ENCODE peak calls at places on chromosomes 3 and 15, in four cellular contexts. G is hypothalamus, U is astrocyte of the spinal cord, M is MCF 10A. Q is an unnamed sample.
A peak's percentile ranks its signal among the peaks of the same experiment; 100 is the strongest.

GRCh38 chr3:172514678-172515077 is 8.6 kb downstream of the TNFSF10 start:
- DNase-seq in U (no peak), G (no peak), M (no peak), Q (no peak)

GRCh38 chr3:126493731-126494130 is 18.0 kb upstream of the ZXDC start:
- DNase-seq in U (peak; percentile 5), M (no peak), G (no peak), Q (no peak)

GRCh38 chr3:195806211-195806915 is 5.4 kb downstream of the MUC4 start:
- DNase-seq in M (no peak), G (no peak), U (no peak), Q (no peak)

GRCh38 chr15:83449928-83450501 is 2.9 kb downstream of the SH3GL3 start:
- DNase-seq in U (peak; percentile 3), M (no peak), G (no peak), Q (no peak)

GRCh38 chr3:31952205-31952604 is 28.9 kb downstream of the OSBPL10 start:
- DNase-seq in G (no peak), M (no peak), U (no peak), Q (no peak)

GRCh38 chr15:100043069-100043641 is 298.6 kb downstream of the ADAMTS17 start:
- DNase-seq in G (no peak), U (peak; percentile 81), M (peak; percentile 75), Q (no peak)

GRCh38 chr15:78104566-78105500 is 12.5 kb downstream of the SH2D7 start:
- DNase-seq in G (no peak), U (no peak), M (no peak), Q (no peak)

GRCh38 chr3:83953417-83954089 is 1005.2 kb upstream of the CADM2 start:
- DNase-seq in M (peak; percentile 34), G (no peak), U (peak; percentile 22), Q (no peak)

GRCh38 chr3:45381168-45381852 is 7.1 kb upstream of the LARS2 start:
- DNase-seq in M (no peak), U (no peak), G (no peak), Q (no peak)

GRCh38 chr3:57983734-57984518 is 24.3 kb upstream of the FLNB start:
- DNase-seq in U (peak; percentile 82), M (peak; percentile 88), G (no peak), Q (peak; percentile 56)

GRCh38 chr3:5016218-5017161 is 37.3 kb downstream of the BHLHE40 start:
- DNase-seq in U (peak; percentile 36), M (peak; percentile 59), G (no peak), Q (no peak)

GRCh38 chr3:103195201-103195600 is 760.4 kb downstream of the ZPLD1 start:
- DNase-seq in G (no peak), U (peak; percentile 59), M (no peak), Q (no peak)

GRCh38 chr3:88912294-88913014 is 195.0 kb upstream of the EPHA3 start:
- DNase-seq in M (no peak), U (no peak), G (no peak), Q (peak; percentile 62)

GRCh38 chr15:43376017-43376705 is 5.3 kb downstream of the TUBGCP4 start:
- DNase-seq in G (no peak), M (peak; percentile 47), U (peak; percentile 31), Q (peak; percentile 39)

GRCh38 chr15:99443056-99443756 is 122.6 kb upstream of the MEF2A start:
- DNase-seq in G (no peak), M (no peak), U (no peak), Q (no peak)

GRCh38 chr3:22115581-22115980 is 364.6 kb upstream of the ZNF385D start:
- DNase-seq in M (peak; percentile 38), G (no peak), U (peak; percentile 41), Q (no peak)

GRCh38 chr3:4326868-4327267 is 23.7 kb downstream of the SETMAR start:
- DNase-seq in G (no peak), M (no peak), U (no peak), Q (no peak)

GRCh38 chr3:33664195-33664594 is 53.9 kb downstream of the CLASP2 start:
- DNase-seq in G (no peak), M (peak; percentile 83), U (peak; percentile 85), Q (no peak)

GRCh38 chr15:87829651-87830050 is 426.9 kb downstream of the NTRK3 start:
- DNase-seq in U (peak; percentile 43), G (no peak), M (no peak), Q (no peak)

GRCh38 chr3:161220850-161221753 is at the start of gene NMD3:
- DNase-seq in G (peak; percentile 94), U (peak; percentile 96), M (peak; percentile 95), Q (peak; percentile 95)

GRCh38 chr3:123270818-123271217 is 69.1 kb downstream of the SEC22A start:
- DNase-seq in G (no peak), M (no peak), U (no peak), Q (no peak)

GRCh38 chr15:78640840-78641733 is at the start of gene CHRNB4:
- DNase-seq in G (no peak), M (no peak), U (no peak), Q (no peak)

GRCh38 chr3:40875581-40875980 is 323.7 kb upstream of the CTNNB1 start:
- DNase-seq in M (no peak), G (no peak), U (no peak), Q (no peak)

GRCh38 chr3:61526307-61526706 is 35.1 kb upstream of the PTPRG start:
- DNase-seq in G (no peak), U (no peak), M (no peak), Q (no peak)

GRCh38 chr15:55789066-55789660 is 46.2 kb upstream of the PRTG start:
- DNase-seq in U (no peak), M (peak; percentile 46), G (no peak), Q (no peak)

GRCh38 chr15:66076591-66077319 is 176.8 kb downstream of the MEGF11 start:
- DNase-seq in M (no peak), U (no peak), G (no peak), Q (no peak)

GRCh38 chr3:114892880-114893279 is 254.2 kb downstream of the ZBTB20 start:
- DNase-seq in G (no peak), M (no peak), U (no peak), Q (no peak)

GRCh38 chr3:48595075-48595525 is at the start of gene COL7A1:
- DNase-seq in M (no peak), U (no peak), G (no peak), Q (no peak)

GRCh38 chr3:118637866-118638265 is 396.8 kb downstream of the IGSF11 start:
- DNase-seq in G (no peak), U (no peak), M (no peak), Q (no peak)

GRCh38 chr3:36647423-36647853 is 116.9 kb downstream of the DCLK3 start:
- DNase-seq in M (no peak), G (no peak), U (peak; percentile 39), Q (no peak)

GRCh38 chr15:101565377-101565776 is 75.9 kb upstream of the PCSK6 start:
- DNase-seq in U (no peak), G (no peak), M (no peak), Q (no peak)

GRCh38 chr3:188389711-188390346 is 235.9 kb downstream of the LPP start:
- DNase-seq in G (no peak), U (no peak), M (peak; percentile 48), Q (no peak)

GRCh38 chr3:94694894-94695293 is 632.0 kb downstream of the NSUN3 start:
- DNase-seq in U (peak; percentile 34), M (peak; percentile 60), G (no peak), Q (no peak)

GRCh38 chr3:53286727-53287412 is 31.0 kb upstream of the TKT start:
- DNase-seq in G (peak; percentile 21), M (no peak), U (peak; percentile 64), Q (peak; percentile 51)